ENCODE peak calls at places on chromosomes 16 and 17, in five cellular contexts. O is ovary, K is body of pancreas, D is adrenal gland, P is A549. Z is an unnamed sample.
A peak's percentile ranks its signal among the peaks of the same experiment; 100 is the strongest.

GRCh38 chr17:42387221-42387657 is 1.0 kb downstream of the STAT3 start:
- DNase-seq in O (no peak), K (no peak), D (peak; percentile 54), P (no peak), Z (no peak)

GRCh38 chr17:45841883-45842525 is 2.7 kb upstream of the SPPL2C start:
- DNase-seq in O (no peak), K (no peak), D (no peak), P (no peak), Z (no peak)

GRCh38 chr16:27495191-27495590 is 54.5 kb downstream of the GTF3C1 start:
- DNase-seq in O (peak; percentile 58), K (no peak), D (no peak), P (no peak), Z (no peak)

GRCh38 chr17:50935201-50936124 is 69.3 kb upstream of the TOB1 start:
- DNase-seq in O (no peak), K (peak; percentile 97), D (peak; percentile 98), P (peak; percentile 98), Z (peak; percentile 98)

GRCh38 chr16:50202926-50203624 is 50.0 kb downstream of the TENT4B start:
- DNase-seq in O (peak; percentile 40), K (no peak), D (peak; percentile 57), P (peak; percentile 81), Z (peak; percentile 41)

GRCh38 chr17:29589524-29590260 is at the start of gene GIT1:
- DNase-seq in O (peak; percentile 86), K (peak; percentile 88), D (peak; percentile 89), P (peak; percentile 85), Z (peak; percentile 79)

GRCh38 chr16:49858200-49859129 is 2.6 kb upstream of the ZNF423 start:
- DNase-seq in O (peak; percentile 78), K (peak; percentile 65), D (peak; percentile 50), P (peak; percentile 21), Z (no peak)

GRCh38 chr17:82086941-82087906 is 10.8 kb downstream of the FASN start:
- DNase-seq in O (no peak), K (no peak), D (no peak), P (no peak), Z (no peak)

GRCh38 chr17:67469208-67469980 is 92.3 kb downstream of the PITPNC1 start:
- DNase-seq in O (no peak), K (no peak), D (no peak), P (no peak), Z (no peak)

GRCh38 chr17:2783310-2784030 is 12.8 kb upstream of the RAP1GAP2 start:
- DNase-seq in O (no peak), K (no peak), D (no peak), P (no peak), Z (no peak)

GRCh38 chr17:82882715-82883446 is 43.1 kb upstream of the ZNF750 start:
- DNase-seq in O (no peak), K (peak; percentile 91), D (peak; percentile 48), P (no peak), Z (no peak)

GRCh38 chr17:72571813-72572396 is 451.1 kb downstream of the SOX9 start:
- DNase-seq in O (no peak), K (no peak), D (no peak), P (no peak), Z (no peak)

GRCh38 chr16:71250461-71251232 is 20.1 kb upstream of the HYDIN start:
- DNase-seq in O (no peak), K (no peak), D (no peak), P (no peak), Z (no peak)

GRCh38 chr16:61471737-61472136 is 564.5 kb downstream of the CDH8 start:
- DNase-seq in O (no peak), K (no peak), D (no peak), P (no peak), Z (no peak)

GRCh38 chr16:80527297-80527696 is 13.5 kb upstream of the DYNLRB2 start:
- DNase-seq in O (no peak), K (no peak), D (peak; percentile 33), P (peak; percentile 37), Z (peak; percentile 12)

GRCh38 chr16:13779676-13780075 is 140.3 kb upstream of the ERCC4 start:
- DNase-seq in O (no peak), K (no peak), D (no peak), P (no peak), Z (no peak)

GRCh38 chr17:68198931-68199836 is 48.7 kb upstream of the AMZ2 start:
- DNase-seq in O (no peak), K (no peak), D (no peak), P (peak; percentile 58), Z (no peak)

GRCh38 chr17:13537871-13538643 is 63.7 kb downstream of the HS3ST3A1 start:
- DNase-seq in O (no peak), K (no peak), D (no peak), P (no peak), Z (no peak)

GRCh38 chr16:13866073-13866472 is 53.9 kb upstream of the ERCC4 start:
- DNase-seq in O (peak; percentile 81), K (peak; percentile 88), D (peak; percentile 92), P (peak; percentile 84), Z (peak; percentile 46)

GRCh38 chr17:36600936-36601302 is 464 bp upstream of the MRM1 start:
- DNase-seq in O (no peak), K (no peak), D (no peak), P (peak; percentile 19), Z (no peak)

GRCh38 chr17:36600477-36600876 is 906 bp upstream of the MRM1 start:
- DNase-seq in O (no peak), K (no peak), D (no peak), P (no peak), Z (no peak)

GRCh38 chr17:36602924-36603384 is 1.6 kb downstream of the MRM1 start:
- DNase-seq in O (peak; percentile 68), K (peak; percentile 59), D (peak; percentile 70), P (peak; percentile 81), Z (peak; percentile 44)

GRCh38 chr17:36602030-36602737 is 801 bp downstream of the MRM1 start:
- DNase-seq in O (no peak), K (no peak), D (peak; percentile 19), P (peak; percentile 22), Z (no peak)

DNA sequence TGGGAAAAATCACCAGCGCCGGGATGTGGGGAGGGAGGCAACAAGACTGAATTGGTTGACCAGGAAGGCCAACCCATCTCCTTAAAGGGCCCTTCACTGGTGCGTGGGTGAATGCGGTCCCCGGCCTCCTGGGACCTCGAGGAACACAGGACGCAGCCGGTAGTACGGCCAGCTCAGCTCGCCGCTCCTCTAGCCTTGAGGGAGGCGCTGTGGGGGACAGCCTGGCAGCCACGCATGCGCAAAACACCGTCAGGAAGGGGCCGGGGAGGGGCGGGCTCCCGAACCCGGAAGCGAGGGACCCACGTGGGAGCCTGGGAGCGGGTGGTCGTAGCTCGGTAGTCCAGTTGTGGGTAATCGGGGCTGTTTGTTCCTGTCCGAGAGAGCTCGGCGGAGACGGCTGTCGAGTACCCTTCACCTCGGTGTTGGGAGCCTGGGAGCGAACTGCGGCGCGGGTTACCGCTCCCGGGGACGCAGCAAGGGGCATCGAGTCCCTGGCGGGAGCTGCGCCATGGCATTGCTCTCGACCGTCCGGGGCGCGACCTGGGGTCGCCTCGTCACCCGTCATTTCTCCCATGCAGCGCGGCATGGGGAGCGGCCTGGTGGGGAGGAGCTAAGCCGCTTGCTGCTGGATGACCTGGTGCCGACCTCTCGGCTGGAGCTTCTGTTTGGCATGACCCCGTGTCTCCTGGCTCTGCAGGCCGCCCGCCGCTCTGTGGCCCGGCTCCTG is at the start of gene MRM1:
- DNase-seq in O (peak; percentile 93), K (peak; percentile 94), D (peak; percentile 95), P (peak; percentile 96), Z (peak; percentile 87)
- TF ChIP-seq POLR2A in O (peak; percentile 42), K (peak; percentile 86), D (peak; percentile 80), P (peak; percentile 97), Z (peak; percentile 93)

GRCh38 chr16:805474-805873 is 4.9 kb upstream of the GNG13 start:
- DNase-seq in O (no peak), K (no peak), D (no peak), P (no peak), Z (no peak)

GRCh38 chr16:804193-805048 is 3.9 kb upstream of the GNG13 start:
- DNase-seq in O (no peak), K (no peak), D (no peak), P (no peak), Z (no peak)

GRCh38 chr16:802914-803750 is 2.6 kb upstream of the GNG13 start:
- DNase-seq in O (no peak), K (no peak), D (no peak), P (no peak), Z (no peak)

GRCh38 chr16:803751-804075 is 3.2 kb upstream of the GNG13 start:
- DNase-seq in O (no peak), K (no peak), D (no peak), P (no peak), Z (no peak)

DNA sequence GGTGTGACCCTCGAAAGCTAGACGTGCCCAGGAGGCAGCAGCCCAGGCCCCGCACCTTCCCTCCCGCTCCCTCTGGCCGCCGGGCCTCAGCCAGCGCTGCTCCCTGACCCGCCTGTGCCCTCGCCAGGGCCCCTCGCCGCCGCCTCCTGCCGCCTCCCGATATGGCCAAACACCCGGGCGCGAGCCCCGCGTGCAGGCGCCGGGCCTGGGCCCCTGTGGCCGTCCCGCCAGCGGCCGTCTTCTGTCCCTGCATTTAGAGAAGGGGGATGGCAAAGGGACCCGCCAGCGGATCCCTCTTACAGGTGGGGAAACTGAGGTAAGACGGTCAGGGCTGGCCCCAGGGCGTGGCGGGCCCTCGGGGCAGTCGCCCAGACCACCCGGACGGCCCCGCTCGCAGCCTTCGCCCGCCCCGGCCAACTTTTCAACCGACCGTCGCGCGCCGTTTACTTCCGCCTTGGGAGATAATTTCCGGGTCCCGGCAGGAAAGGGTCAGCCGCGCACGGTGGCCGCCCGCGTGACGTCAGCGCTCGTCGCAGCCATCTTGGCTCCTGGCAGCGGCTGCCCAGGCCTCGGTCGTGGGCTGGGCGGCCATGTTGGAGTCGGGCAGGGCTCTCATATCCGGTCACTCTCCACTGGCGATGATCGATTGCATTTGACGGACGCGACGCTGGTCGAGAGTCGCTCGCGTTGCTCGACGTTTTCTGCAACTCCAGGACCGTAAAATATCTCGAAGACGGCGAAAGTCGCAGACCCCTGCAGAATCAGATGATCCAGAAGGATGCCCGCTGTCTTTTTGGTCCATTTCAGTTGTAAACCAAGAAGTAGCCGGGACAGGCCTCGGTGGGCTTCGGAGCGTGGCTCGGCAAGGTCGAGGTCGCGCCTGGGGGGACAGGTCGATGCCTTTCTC is 7.1 kb upstream of the GNG13 start:
- DNase-seq in O (peak; percentile 93), K (peak; percentile 92), D (peak; percentile 94), P (peak; percentile 93), Z (peak; percentile 94)
- TF ChIP-seq POLR2A in O (peak; percentile 56), K (peak; percentile 76), D (peak; percentile 76), P (peak; percentile 23), Z (peak; percentile 42)

DNA sequence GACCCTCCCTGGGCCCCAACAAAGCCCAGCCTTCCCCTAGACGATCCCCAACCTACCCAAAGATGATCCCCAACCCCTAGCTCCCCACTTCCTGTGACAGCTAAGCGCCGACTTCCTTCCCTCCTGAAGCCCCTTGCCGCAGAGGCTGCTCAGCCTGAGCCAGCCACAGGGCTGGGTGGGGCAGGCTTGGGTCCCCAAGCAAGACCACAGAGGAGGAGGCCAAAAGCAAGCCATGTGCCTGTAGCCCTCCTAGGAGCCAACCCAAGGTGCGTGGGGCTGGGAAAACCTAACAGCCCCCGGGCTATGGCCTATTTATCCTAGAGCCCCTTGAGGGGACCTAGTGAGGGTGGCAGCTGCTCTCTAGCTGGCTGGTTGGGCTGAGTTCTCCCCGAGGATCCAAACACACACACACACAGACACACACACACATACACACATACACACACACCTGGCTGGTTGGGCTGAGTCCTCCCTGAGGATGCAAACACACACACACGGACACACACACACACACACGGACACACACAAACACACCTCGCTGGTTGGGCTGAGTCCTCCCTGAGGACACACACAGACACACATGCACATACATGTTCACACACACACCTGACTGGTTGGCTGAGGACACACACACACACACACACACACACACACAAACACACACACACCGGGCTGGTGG is 4.8 kb downstream of the ARRB2 start:
- DNase-seq in O (no peak), K (no peak), D (no peak), P (no peak), Z (no peak)
- TF ChIP-seq POLR2A in O (no peak), K (no peak), D (no peak), P (no peak), Z (no peak)

GRCh38 chr17:7478276-7479138 is 924 bp downstream of the ZBTB4 start:
- DNase-seq in O (peak; percentile 73), K (peak; percentile 63), D (peak; percentile 74), P (peak; percentile 50), Z (peak; percentile 57)
- TF ChIP-seq POLR2A in O (no peak), K (peak; percentile 25), D (peak; percentile 21), P (no peak), Z (peak; percentile 19)

Z was measured in H54.